ENCODE peak calls at places on chromosomes 12 and 14, in seven cellular contexts. One of them, this sample, is unnamed.
A peak's percentile ranks its signal among the peaks of the same experiment; 100 is the strongest.

GRCh38 chr12:45914090-45914489 is 76.3 kb downstream of the SCAF11 start:
- DNase-seq in MV-4-11: peak; percentile 18
- DNase-seq in central memory CD4-positive, alpha-beta T cell: no peak
- DNase-seq in activated T-cell treated with anti-CD3 and anti-CD28 coated beads, Interleukin-2, amount 50 U/mL, for 72 hours: no peak
- DNase-seq in HEK293T: no peak
- DNase-seq in body of pancreas: no peak
- DNase-seq in aorta: no peak
- DNase-seq in this sample: no peak

GRCh38 chr12:22518067-22518719 is 26.1 kb downstream of the C2CD5 start:
- DNase-seq in MV-4-11: no peak
- DNase-seq in activated T-cell treated with anti-CD3 and anti-CD28 coated beads, Interleukin-2, amount 50 U/mL, for 72 hours: no peak
- DNase-seq in HEK293T: no peak
- DNase-seq in central memory CD4-positive, alpha-beta T cell: no peak
- DNase-seq in body of pancreas: peak; percentile 83
- DNase-seq in aorta: no peak
- DNase-seq in this sample: peak; percentile 66

GRCh38 chr14:64149921-64150320 is 144.2 kb downstream of the ESR2 start:
- DNase-seq in aorta: no peak
- DNase-seq in body of pancreas: no peak
- DNase-seq in activated T-cell treated with anti-CD3 and anti-CD28 coated beads, Interleukin-2, amount 50 U/mL, for 72 hours: no peak
- DNase-seq in MV-4-11: peak; percentile 2
- DNase-seq in HEK293T: no peak
- DNase-seq in central memory CD4-positive, alpha-beta T cell: no peak
- DNase-seq in this sample: no peak

GRCh38 chr12:111105294-111105693 is 184.9 kb upstream of the MYL2 start:
- DNase-seq in MV-4-11: no peak
- DNase-seq in central memory CD4-positive, alpha-beta T cell: no peak
- DNase-seq in activated T-cell treated with anti-CD3 and anti-CD28 coated beads, Interleukin-2, amount 50 U/mL, for 72 hours: no peak
- DNase-seq in HEK293T: no peak
- DNase-seq in aorta: no peak
- DNase-seq in body of pancreas: no peak
- DNase-seq in this sample: no peak

GRCh38 chr12:24698972-24699371 is 249.9 kb downstream of the BCAT1 start:
- DNase-seq in body of pancreas: no peak
- DNase-seq in central memory CD4-positive, alpha-beta T cell: no peak
- DNase-seq in HEK293T: no peak
- DNase-seq in activated T-cell treated with anti-CD3 and anti-CD28 coated beads, Interleukin-2, amount 50 U/mL, for 72 hours: no peak
- DNase-seq in aorta: no peak
- DNase-seq in MV-4-11: no peak
- DNase-seq in this sample: no peak

GRCh38 chr12:27504506-27504905 is 19.5 kb upstream of the PPFIBP1 start:
- DNase-seq in MV-4-11: no peak
- DNase-seq in HEK293T: no peak
- DNase-seq in aorta: no peak
- DNase-seq in activated T-cell treated with anti-CD3 and anti-CD28 coated beads, Interleukin-2, amount 50 U/mL, for 72 hours: no peak
- DNase-seq in body of pancreas: no peak
- DNase-seq in central memory CD4-positive, alpha-beta T cell: no peak
- DNase-seq in this sample: peak; percentile 78

GRCh38 chr12:123269980-123270379 is 1.7 kb downstream of the CDK2AP1 start:
- DNase-seq in activated T-cell treated with anti-CD3 and anti-CD28 coated beads, Interleukin-2, amount 50 U/mL, for 72 hours: peak; percentile 27
- DNase-seq in MV-4-11: no peak
- DNase-seq in aorta: peak; percentile 50
- DNase-seq in body of pancreas: no peak
- DNase-seq in central memory CD4-positive, alpha-beta T cell: no peak
- DNase-seq in HEK293T: no peak
- DNase-seq in this sample: peak; percentile 17

GRCh38 chr14:22281322-22281977 is 307.6 kb downstream of the DAD1 start:
- DNase-seq in HEK293T: no peak
- DNase-seq in aorta: no peak
- DNase-seq in activated T-cell treated with anti-CD3 and anti-CD28 coated beads, Interleukin-2, amount 50 U/mL, for 72 hours: no peak
- DNase-seq in central memory CD4-positive, alpha-beta T cell: no peak
- DNase-seq in MV-4-11: peak; percentile 69
- DNase-seq in body of pancreas: no peak
- DNase-seq in this sample: no peak

GRCh38 chr12:26196424-26196722 is 1.0 kb downstream of the SSPN start:
- DNase-seq in HEK293T: no peak
- DNase-seq in activated T-cell treated with anti-CD3 and anti-CD28 coated beads, Interleukin-2, amount 50 U/mL, for 72 hours: no peak
- DNase-seq in MV-4-11: no peak
- DNase-seq in aorta: no peak
- DNase-seq in central memory CD4-positive, alpha-beta T cell: no peak
- DNase-seq in body of pancreas: no peak
- DNase-seq in this sample: no peak

GRCh38 chr14:70754989-70755388 is 54.3 kb downstream of the MAP3K9 start:
- DNase-seq in body of pancreas: peak; percentile 79
- DNase-seq in HEK293T: no peak
- DNase-seq in central memory CD4-positive, alpha-beta T cell: no peak
- DNase-seq in aorta: no peak
- DNase-seq in activated T-cell treated with anti-CD3 and anti-CD28 coated beads, Interleukin-2, amount 50 U/mL, for 72 hours: no peak
- DNase-seq in MV-4-11: no peak
- DNase-seq in this sample: no peak

GRCh38 chr12:118052324-118053070 is 8.5 kb downstream of the WSB2 start:
- DNase-seq in MV-4-11: peak; percentile 75
- DNase-seq in central memory CD4-positive, alpha-beta T cell: no peak
- DNase-seq in aorta: peak; percentile 86
- DNase-seq in body of pancreas: peak; percentile 91
- DNase-seq in activated T-cell treated with anti-CD3 and anti-CD28 coated beads, Interleukin-2, amount 50 U/mL, for 72 hours: peak; percentile 66
- DNase-seq in HEK293T: no peak
- DNase-seq in this sample: peak; percentile 95

GRCh38 chr12:46266382-46266791 is 2.5 kb downstream of the SLC38A1 start:
- DNase-seq in MV-4-11: no peak
- DNase-seq in central memory CD4-positive, alpha-beta T cell: peak; percentile 58
- DNase-seq in body of pancreas: no peak
- DNase-seq in HEK293T: peak; percentile 33
- DNase-seq in activated T-cell treated with anti-CD3 and anti-CD28 coated beads, Interleukin-2, amount 50 U/mL, for 72 hours: peak; percentile 32
- DNase-seq in aorta: no peak
- DNase-seq in this sample: peak; percentile 56

GRCh38 chr12:14567311-14568195 is at the start of gene PLBD1:
- DNase-seq in central memory CD4-positive, alpha-beta T cell: no peak
- DNase-seq in aorta: peak; percentile 85
- DNase-seq in MV-4-11: no peak
- DNase-seq in HEK293T: no peak
- DNase-seq in body of pancreas: peak; percentile 90
- DNase-seq in activated T-cell treated with anti-CD3 and anti-CD28 coated beads, Interleukin-2, amount 50 U/mL, for 72 hours: peak; percentile 32
- DNase-seq in this sample: peak; percentile 12

GRCh38 chr14:99041141-99041819 is 230.7 kb downstream of the BCL11B start:
- DNase-seq in HEK293T: no peak
- DNase-seq in aorta: no peak
- DNase-seq in body of pancreas: no peak
- DNase-seq in central memory CD4-positive, alpha-beta T cell: no peak
- DNase-seq in activated T-cell treated with anti-CD3 and anti-CD28 coated beads, Interleukin-2, amount 50 U/mL, for 72 hours: no peak
- DNase-seq in MV-4-11: no peak
- DNase-seq in this sample: no peak

GRCh38 chr14:92160619-92161018 is 38.9 kb downstream of the CPSF2 start:
- DNase-seq in MV-4-11: peak; percentile 44
- DNase-seq in activated T-cell treated with anti-CD3 and anti-CD28 coated beads, Interleukin-2, amount 50 U/mL, for 72 hours: no peak
- DNase-seq in aorta: no peak
- DNase-seq in HEK293T: no peak
- DNase-seq in central memory CD4-positive, alpha-beta T cell: no peak
- DNase-seq in body of pancreas: no peak
- DNase-seq in this sample: peak; percentile 29

GRCh38 chr12:14364583-14365271 is 755 bp upstream of the ATF7IP start:
- DNase-seq in aorta: no peak
- DNase-seq in body of pancreas: no peak
- DNase-seq in central memory CD4-positive, alpha-beta T cell: no peak
- DNase-seq in activated T-cell treated with anti-CD3 and anti-CD28 coated beads, Interleukin-2, amount 50 U/mL, for 72 hours: no peak
- DNase-seq in MV-4-11: no peak
- DNase-seq in HEK293T: no peak
- DNase-seq in this sample: no peak

GRCh38 chr14:22887990-22888378 is 5.0 kb downstream of the REM2 start:
- DNase-seq in HEK293T: no peak
- DNase-seq in MV-4-11: no peak
- DNase-seq in activated T-cell treated with anti-CD3 and anti-CD28 coated beads, Interleukin-2, amount 50 U/mL, for 72 hours: peak; percentile 70
- DNase-seq in aorta: no peak
- DNase-seq in central memory CD4-positive, alpha-beta T cell: no peak
- DNase-seq in body of pancreas: no peak
- DNase-seq in this sample: no peak

GRCh38 chr14:54192610-54193009 is 204.2 kb upstream of the CDKN3 start:
- DNase-seq in MV-4-11: no peak
- DNase-seq in aorta: no peak
- DNase-seq in HEK293T: no peak
- DNase-seq in body of pancreas: no peak
- DNase-seq in activated T-cell treated with anti-CD3 and anti-CD28 coated beads, Interleukin-2, amount 50 U/mL, for 72 hours: no peak
- DNase-seq in central memory CD4-positive, alpha-beta T cell: no peak
- DNase-seq in this sample: no peak

This sample was measured in lung microvascular endothelial cell.